ENCODE peak calls at places on chromosomes 4 and X, in seven cellular contexts. X, I, E, A, Y, H and S are unnamed samples.

GRCh38 chr4:110586137-110586850 is 36.6 kb downstream of the PITX2 start:
- DNase-seq in X (no peak), I (no peak), E (no peak), A (peak; percentile 57), Y (peak; percentile 2), H (no peak), S (no peak)

GRCh38 chrX:108309144-108309543 is 129.1 kb downstream of the COL4A6 start:
- DNase-seq in X (no peak), I (no peak), E (peak; percentile 66), A (peak; percentile 53), Y (peak; percentile 45), H (no peak), S (no peak)

GRCh38 chrX:12390301-12390700 is 252.0 kb downstream of the FRMPD4 start:
- DNase-seq in X (no peak), I (no peak), E (no peak), A (peak; percentile 80), Y (no peak), H (no peak), S (no peak)

GRCh38 chrX:11143931-11144678 is 33.0 kb downstream of the HCCS start:
- DNase-seq in X (no peak), I (no peak), E (peak; percentile 55), A (peak; percentile 74), Y (peak; percentile 53), H (peak; percentile 22), S (peak; percentile 33)

GRCh38 chr4:13783800-13784411 is 156.4 kb upstream of the BOD1L1 start:
- DNase-seq in X (no peak), I (no peak), E (peak; percentile 57), A (no peak), Y (no peak), H (no peak), S (no peak)

GRCh38 chr4:11281720-11282119 is 147.0 kb downstream of the HS3ST1 start:
- DNase-seq in X (no peak), I (no peak), E (no peak), A (no peak), Y (no peak), H (no peak), S (no peak)

GRCh38 chr4:101147283-101147682 is 200.0 kb downstream of the PPP3CA start:
- DNase-seq in X (no peak), I (no peak), E (no peak), A (no peak), Y (no peak), H (no peak), S (no peak)

GRCh38 chrX:84168095-84168494 is 19.9 kb downstream of the RPS6KA6 start:
- DNase-seq in X (no peak), I (no peak), E (no peak), A (peak; percentile 61), Y (no peak), H (no peak), S (no peak)

GRCh38 chr4:3369781-3370660 is 71.7 kb upstream of the HGFAC start:
- DNase-seq in X (no peak), I (no peak), E (no peak), A (peak; percentile 99), Y (peak; percentile 57), H (no peak), S (no peak)

GRCh38 chrX:153724252-153725038 is at the start of the genes ABCD1 and BCAP31:
- DNase-seq in X (peak; percentile 76), I (peak; percentile 83), E (peak; percentile 78), A (peak; percentile 90), Y (peak; percentile 53), H (peak; percentile 80), S (peak; percentile 74)

GRCh38 chr4:184199780-184200179 is 17.9 kb downstream of the ENPP6 start:
- DNase-seq in X (no peak), I (no peak), E (no peak), A (no peak), Y (no peak), H (no peak), S (no peak)

GRCh38 chr4:40828661-40829060 is 78.9 kb downstream of the NSUN7 start:
- DNase-seq in X (no peak), I (no peak), E (no peak), A (no peak), Y (no peak), H (no peak), S (no peak)